ENCODE peak calls at places on chromosome 4, in eight cellular contexts. M is uterus, E is lower leg skin, K is GM23338, G is stomach, U is retinal pigment epithelial cell, Z is fibroblast of the aortic adventitia, B is epithelial cell of esophagus. A is an unnamed sample.

GRCh38 chr4:128635939-128636551 is 173.5 kb upstream of the JADE1 start:
- DNase-seq in M (no peak), E (no peak), K (no peak), G (no peak), U (no peak), Z (peak), B (no peak), A (no peak)

GRCh38 chr4:39637572-39638357 is 900 bp downstream of the SMIM14 start:
- DNase-seq in M (peak), E (peak), K (peak), G (peak), U (peak), Z (peak), B (peak), A (peak)

GRCh38 chr4:178090640-178091411 is 648.6 kb upstream of the AGA start:
- DNase-seq in M (no peak), E (no peak), K (no peak), G (no peak), U (no peak), Z (no peak), B (no peak), A (no peak)

GRCh38 chr4:174540175-174540574 is 17.9 kb upstream of the HPGD start:
- DNase-seq in M (no peak), E (no peak), K (no peak), G (no peak), U (no peak), Z (no peak), B (peak), A (no peak)

GRCh38 chr4:21012851-21013331 is 312.6 kb downstream of the PACRGL start:
- DNase-seq in M (no peak), E (no peak), K (no peak), G (no peak), U (peak), Z (no peak), B (peak), A (peak)

GRCh38 chr4:107035711-107036601 is at the start of gene DKK2:
- DNase-seq in M (no peak), E (peak), K (peak), G (no peak), U (no peak), Z (peak), B (peak), A (peak)

GRCh38 chr4:173159791-173160190 is 8.8 kb upstream of the GALNT7 start:
- DNase-seq in M (no peak), E (no peak), K (no peak), G (no peak), U (no peak), Z (peak), B (no peak), A (no peak)

GRCh38 chr4:17497890-17498523 is 13.9 kb downstream of the QDPR start:
- DNase-seq in M (no peak), E (no peak), K (no peak), G (no peak), U (no peak), Z (no peak), B (no peak), A (peak)

GRCh38 chr4:100422911-100423310 is 94.9 kb downstream of the EMCN start:
- DNase-seq in M (no peak), E (no peak), K (no peak), G (no peak), U (no peak), Z (peak), B (no peak), A (no peak)

GRCh38 chr4:101037249-101037648 is 310.1 kb downstream of the PPP3CA start:
- DNase-seq in M (no peak), E (no peak), K (no peak), G (no peak), U (no peak), Z (peak), B (peak), A (no peak)

GRCh38 chr4:15303052-15303641 is 124.7 kb upstream of the C1QTNF7 start:
- DNase-seq in M (peak), E (no peak), K (no peak), G (no peak), U (no peak), Z (peak), B (peak), A (peak)

GRCh38 chr4:6043843-6044242 is 25.6 kb upstream of the C4orf50 start:
- DNase-seq in M (no peak), E (no peak), K (no peak), G (no peak), U (no peak), Z (no peak), B (no peak), A (no peak)

GRCh38 chr4:173500841-173501591 is 29.0 kb downstream of the HAND2 start:
- DNase-seq in M (no peak), E (no peak), K (peak), G (no peak), U (no peak), Z (no peak), B (no peak), A (no peak)

GRCh38 chr4:145984563-145984962 is 45.9 kb upstream of the ZNF827 start:
- DNase-seq in M (no peak), E (no peak), K (peak), G (no peak), U (no peak), Z (no peak), B (no peak), A (no peak)

GRCh38 chr4:169307581-169307980 is 36.8 kb upstream of the SH3RF1 start:
- DNase-seq in M (no peak), E (no peak), K (no peak), G (peak), U (no peak), Z (no peak), B (peak), A (no peak)

GRCh38 chr4:89737888-89738287 is 99.1 kb downstream of the SNCA start:
- DNase-seq in M (peak), E (no peak), K (no peak), G (no peak), U (peak), Z (peak), B (peak), A (no peak)

GRCh38 chr4:80466618-80467017 is 131.1 kb downstream of the CFAP299 start:
- DNase-seq in M (no peak), E (no peak), K (no peak), G (no peak), U (no peak), Z (no peak), B (no peak), A (no peak)
- H3K4me3 ChIP-seq in M (no peak), E (no peak), K (no peak), G (no peak), U (no peak), Z (no peak), B (no peak), A (no peak)

GRCh38 chr4:117447925-117448324 is 362.5 kb upstream of the TRAM1L1 start:
- DNase-seq in M (no peak), E (no peak), K (peak), G (no peak), U (no peak), Z (no peak), B (peak), A (no peak)
- TF ChIP-seq CTCF in M (no peak), E (no peak), K (peak), G (no peak), U (peak), Z (no peak), B (peak), A (peak)

GRCh38 chr4:111717916-111718315 is 427.3 kb upstream of the FAM241A start:
- DNase-seq in M (peak), E (no peak), K (no peak), G (no peak), U (no peak), Z (no peak), B (no peak), A (no peak)
- H3K4me3 ChIP-seq in M (no peak), E (no peak), K (no peak), G (no peak), U (no peak), Z (no peak), B (no peak), A (no peak)

DNA sequence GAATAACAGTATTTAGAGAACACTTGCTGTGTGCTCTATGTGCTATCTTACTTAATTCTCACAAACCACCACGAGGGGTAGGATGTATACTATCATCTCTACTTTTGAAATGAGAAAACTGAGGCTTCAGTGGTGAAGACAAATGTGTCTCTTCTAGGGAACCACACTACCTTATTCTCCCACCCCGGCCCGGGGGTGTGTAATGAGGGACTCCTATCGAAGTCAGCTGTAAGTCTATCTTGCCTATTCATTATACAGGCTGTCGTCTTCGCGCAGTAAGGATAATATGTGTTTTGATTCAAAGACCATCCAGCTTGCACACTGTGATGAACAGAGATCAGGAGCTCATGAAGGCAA is 1.1 kb downstream of the NOP14 start:
- DNase-seq in M (no peak), E (no peak), K (no peak), G (no peak), U (no peak), Z (no peak), B (no peak), A (no peak)
- TF ChIP-seq CTCF in M (no peak), E (no peak), K (no peak), G (no peak), U (no peak), Z (no peak), B (no peak), A (peak)

GRCh38 chr4:75511841-75512240 is 2.4 kb downstream of the RCHY1 start:
- DNase-seq in M (no peak), E (no peak), K (peak), G (no peak), U (no peak), Z (no peak), B (no peak), A (no peak)
- H3K4me3 ChIP-seq in M (no peak), E (no peak), K (peak), G (peak), U (no peak), Z (peak), B (no peak), A (no peak)

DNA sequence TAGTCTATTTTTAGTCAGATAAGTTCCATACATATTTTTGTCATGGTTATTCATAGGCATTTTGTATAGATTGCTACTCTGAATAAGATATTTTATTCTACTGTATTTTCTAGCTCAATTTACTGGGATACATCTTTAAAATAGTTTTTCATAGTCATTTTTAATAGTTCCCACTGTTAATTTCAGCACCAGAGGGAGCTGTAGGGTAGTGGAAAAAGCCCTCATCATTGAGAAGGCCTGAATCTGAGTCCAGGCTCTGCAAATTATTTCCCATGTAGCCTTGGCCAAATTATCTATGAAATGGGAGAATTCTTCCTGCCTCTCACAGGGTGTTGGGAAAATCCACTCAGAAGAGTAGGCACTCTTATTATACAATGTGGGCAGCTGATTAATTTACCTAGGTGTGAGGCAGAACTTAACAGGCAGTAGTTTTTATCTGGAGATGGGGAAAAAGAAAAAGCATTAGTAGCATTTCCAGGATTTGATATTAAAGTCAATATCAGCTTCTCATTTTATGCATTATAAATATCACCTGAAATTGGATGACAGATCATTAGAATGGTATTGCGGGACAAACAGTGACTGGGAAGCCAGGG is 102.9 kb upstream of the PAQR3 start:
- DNase-seq in M (peak), E (no peak), K (peak), G (no peak), U (no peak), Z (peak), B (peak), A (peak)
- TF ChIP-seq CTCF in M (peak), E (no peak), K (peak), G (no peak), U (peak), Z (peak), B (peak), A (peak)